ENCODE peak calls at places on chromosomes 16 and 17, in five cellular contexts. One of them, this sample, is unnamed.

GRCh38 chr17:34584805-34585416 is 5.5 kb downstream of the TMEM132E start:
- DNase-seq in PC-3: peak; percentile 7
- DNase-seq in Karpas-422: peak; percentile 68
- DNase-seq in fibroblast of lung: peak; percentile 15
- DNase-seq in DND-41: no peak
- DNase-seq in this sample: peak; percentile 36

GRCh38 chr17:41812176-41813038 is at the start of gene FKBP10:
- DNase-seq in fibroblast of lung: peak; percentile 91
- DNase-seq in Karpas-422: peak; percentile 67
- DNase-seq in DND-41: no peak
- DNase-seq in PC-3: peak; percentile 68
- DNase-seq in this sample: peak; percentile 38

GRCh38 chr16:3461120-3461519 is 17.6 kb downstream of the NAA60 start:
- DNase-seq in fibroblast of lung: no peak
- DNase-seq in PC-3: no peak
- DNase-seq in DND-41: peak; percentile 57
- DNase-seq in Karpas-422: no peak
- DNase-seq in this sample: no peak

GRCh38 chr16:8923199-8923598 is 40.5 kb downstream of the USP7 start:
- DNase-seq in Karpas-422: no peak
- DNase-seq in fibroblast of lung: no peak
- DNase-seq in PC-3: no peak
- DNase-seq in DND-41: no peak
- DNase-seq in this sample: no peak

GRCh38 chr17:7258731-7259554 is 3.3 kb downstream of the CLDN7 start:
- DNase-seq in PC-3: peak; percentile 38
- DNase-seq in fibroblast of lung: peak; percentile 39
- DNase-seq in DND-41: no peak
- DNase-seq in Karpas-422: no peak
- DNase-seq in this sample: no peak

GRCh38 chr16:72429566-72430160 is 257.7 kb upstream of the PMFBP1 start:
- DNase-seq in PC-3: no peak
- DNase-seq in Karpas-422: no peak
- DNase-seq in DND-41: no peak
- DNase-seq in fibroblast of lung: no peak
- DNase-seq in this sample: no peak

GRCh38 chr17:74234482-74234881 is 21.1 kb downstream of the TTYH2 start:
- DNase-seq in Karpas-422: no peak
- DNase-seq in DND-41: no peak
- DNase-seq in PC-3: no peak
- DNase-seq in fibroblast of lung: no peak
- DNase-seq in this sample: no peak

GRCh38 chr17:20073056-20073979 is 64.2 kb downstream of the SPECC1 start:
- DNase-seq in fibroblast of lung: peak; percentile 40
- DNase-seq in DND-41: peak; percentile 34
- DNase-seq in Karpas-422: no peak
- DNase-seq in PC-3: no peak
- DNase-seq in this sample: peak; percentile 73

GRCh38 chr16:75226550-75227360 is 8.0 kb downstream of the CTRB1 start:
- DNase-seq in PC-3: no peak
- DNase-seq in DND-41: no peak
- DNase-seq in Karpas-422: no peak
- DNase-seq in fibroblast of lung: no peak
- DNase-seq in this sample: no peak

GRCh38 chr16:10939649-10940206 is 2.5 kb downstream of the DEXI start:
- DNase-seq in Karpas-422: no peak
- DNase-seq in DND-41: no peak
- DNase-seq in fibroblast of lung: no peak
- DNase-seq in PC-3: no peak
- DNase-seq in this sample: no peak

GRCh38 chr16:7268182-7268581 is 64.5 kb upstream of the RBFOX1 start:
- DNase-seq in PC-3: peak; percentile 7
- DNase-seq in Karpas-422: peak; percentile 61
- DNase-seq in DND-41: peak; percentile 23
- DNase-seq in fibroblast of lung: no peak
- DNase-seq in this sample: no peak

DNA sequence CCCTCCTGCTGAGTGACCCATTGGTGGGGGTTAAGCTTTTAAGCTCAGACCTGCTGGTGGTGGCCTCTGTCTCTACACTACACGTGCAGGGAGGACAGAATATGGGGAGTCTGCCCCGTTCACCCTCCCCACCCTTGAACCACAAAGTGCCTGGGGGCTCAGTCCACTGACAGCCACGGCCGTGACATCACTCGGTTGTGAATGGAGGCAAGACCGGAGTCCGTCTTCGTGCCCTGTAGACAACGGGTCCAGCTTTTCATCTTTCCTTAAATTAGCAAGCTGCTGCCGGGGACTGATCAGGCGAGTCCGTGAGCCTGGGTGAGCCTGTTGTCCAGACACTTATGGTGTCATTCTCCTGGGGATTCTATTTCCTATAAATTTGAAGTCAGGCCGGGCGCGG is 67.4 kb downstream of the CRISPLD2 start:
- DNase-seq in Karpas-422: no peak
- DNase-seq in PC-3: no peak
- DNase-seq in fibroblast of lung: no peak
- DNase-seq in DND-41: no peak
- DNase-seq in this sample: no peak
- H3K4me1 ChIP-seq in Karpas-422: no peaks in the 10 kb centered on the region
- H3K4me1 ChIP-seq in PC-3: peaks cover 9% of the 10 kb centered on the region
- H3K4me1 ChIP-seq in fibroblast of lung: peaks cover 5% of the 10 kb centered on the region
- H3K4me1 ChIP-seq in DND-41: no peaks in the 10 kb centered on the region
- H3K4me1 ChIP-seq in this sample: no peaks in the 10 kb centered on the region

GRCh38 chr17:40058865-40059264 is 3.9 kb upstream of the THRA start:
- DNase-seq in Karpas-422: peak; percentile 17
- DNase-seq in DND-41: no peak
- DNase-seq in PC-3: no peak
- DNase-seq in fibroblast of lung: no peak
- DNase-seq in this sample: no peak
- H3K27ac ChIP-seq in Karpas-422: no peak overlapping the region
- H3K27ac ChIP-seq in DND-41: no peak overlapping the region
- H3K27ac ChIP-seq in PC-3: no peak overlapping the region
- H3K27ac ChIP-seq in fibroblast of lung: no peak overlapping the region
- H3K27ac ChIP-seq in this sample: no peak overlapping the region

DNA sequence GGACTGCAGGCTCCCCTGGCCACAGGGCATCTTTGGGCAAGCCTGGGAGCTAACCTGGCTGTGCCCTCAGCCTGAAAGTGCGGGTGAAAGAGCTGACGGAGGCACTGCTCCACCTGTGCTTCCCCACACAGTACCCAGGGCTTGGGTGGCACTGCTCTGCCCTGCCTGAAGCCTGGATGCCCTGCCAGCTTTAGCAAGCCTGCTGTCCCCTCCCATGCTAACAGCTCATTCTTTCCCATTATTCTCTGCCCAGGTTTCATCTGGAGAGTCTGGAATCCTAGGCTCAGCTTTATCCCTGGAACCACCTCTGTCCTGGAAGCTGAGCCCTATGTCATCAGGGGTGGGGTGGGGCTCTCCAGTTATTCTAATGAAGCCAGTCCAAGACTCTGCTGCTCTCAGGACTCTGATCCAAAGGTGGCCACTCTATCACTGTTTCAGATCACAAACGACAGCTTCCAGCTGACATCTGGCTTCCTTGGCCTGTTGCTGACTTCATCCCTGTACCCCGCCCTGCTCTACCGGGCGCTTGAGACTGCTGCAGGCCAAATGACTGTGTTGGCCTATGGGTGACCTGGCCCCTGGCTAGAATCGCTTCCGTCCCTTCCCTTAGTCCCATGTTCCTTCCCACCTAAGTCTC is 29.3 kb downstream of the HIC1 start:
- DNase-seq in DND-41: no peak
- DNase-seq in PC-3: peak; percentile 67
- DNase-seq in Karpas-422: no peak
- DNase-seq in fibroblast of lung: peak; percentile 84
- DNase-seq in this sample: no peak
- H3K4me2 ChIP-seq in DND-41: no peak overlapping the region
- H3K4me2 ChIP-seq in PC-3: peak overlapping the region; percentile 53
- H3K4me2 ChIP-seq in Karpas-422: no peak overlapping the region
- H3K4me2 ChIP-seq in fibroblast of lung: peak overlapping the region; percentile 46
- H3K4me2 ChIP-seq in this sample: no peak overlapping the region

GRCh38 chr17:28891201-28891600 is 6.3 kb downstream of the FLOT2 start:
- DNase-seq in Karpas-422: no peak
- DNase-seq in PC-3: no peak
- DNase-seq in DND-41: no peak
- DNase-seq in fibroblast of lung: no peak
- DNase-seq in this sample: no peak

GRCh38 chr17:28889996-28890395 is 7.5 kb downstream of the FLOT2 start:
- DNase-seq in Karpas-422: no peak
- DNase-seq in PC-3: no peak
- DNase-seq in DND-41: no peak
- DNase-seq in fibroblast of lung: no peak
- DNase-seq in this sample: no peak

GRCh38 chr17:28887871-28888471 is 9.6 kb downstream of the FLOT2 start:
- DNase-seq in Karpas-422: peak; percentile 78
- DNase-seq in DND-41: no peak
- DNase-seq in PC-3: no peak
- DNase-seq in fibroblast of lung: no peak
- DNase-seq in this sample: no peak

GRCh38 chr17:28885951-28886350 is 11.6 kb downstream of the FLOT2 start:
- DNase-seq in fibroblast of lung: no peak
- DNase-seq in DND-41: no peak
- DNase-seq in PC-3: no peak
- DNase-seq in Karpas-422: no peak
- DNase-seq in this sample: no peak

GRCh38 chr17:28888832-28889231 is 8.7 kb downstream of the FLOT2 start:
- DNase-seq in Karpas-422: peak; percentile 62
- DNase-seq in fibroblast of lung: no peak
- DNase-seq in PC-3: no peak
- DNase-seq in DND-41: no peak
- DNase-seq in this sample: no peak
- H3K4me1 ChIP-seq in Karpas-422: peaks cover 58% of the 10 kb centered on the region
- H3K4me1 ChIP-seq in fibroblast of lung: no peaks in the 10 kb centered on the region
- H3K4me1 ChIP-seq in PC-3: no peaks in the 10 kb centered on the region
- H3K4me1 ChIP-seq in DND-41: peaks cover 9% of the 10 kb centered on the region
- H3K4me1 ChIP-seq in this sample: peaks cover 16% of the 10 kb centered on the region

This sample was measured in MM.1S.